ENCODE peak calls at places on chromosomes 11 and 22, in eight cellular contexts. X, I, S, N, L, Z, V and A are unnamed samples.

GRCh38 chr11:72227316-72228228 is 3.0 kb downstream of the INPPL1 start:
- DNase-seq in L (no peak), X (peak; percentile 41), I (no peak), V (peak; percentile 50), N (peak; percentile 23), S (peak; percentile 67), Z (peak; percentile 27), A (peak; percentile 59)

GRCh38 chr11:40882301-40882700 is 577.2 kb downstream of the LRRC4C start:
- DNase-seq in N (no peak), L (no peak), X (no peak), Z (no peak), V (no peak), S (no peak), I (no peak), A (no peak)

GRCh38 chr11:112504056-112504455 is 243.4 kb upstream of the PLET1 start:
- DNase-seq in V (no peak), S (no peak), I (no peak), L (no peak), Z (no peak), X (no peak), N (peak; percentile 41), A (no peak)

GRCh38 chr11:84817998-84818397 is 809.1 kb downstream of the DLG2 start:
- DNase-seq in X (no peak), S (peak; percentile 75), L (no peak), I (no peak), N (peak; percentile 68), V (peak; percentile 17), Z (no peak), A (peak; percentile 53)

GRCh38 chr11:129280027-129280811 is 88.1 kb upstream of the ARHGAP32 start:
- DNase-seq in Z (no peak), X (no peak), V (peak; percentile 32), L (no peak), S (no peak), I (no peak), N (peak; percentile 21), A (peak; percentile 77)

GRCh38 chr11:131136476-131136875 is 220.2 kb upstream of the SNX19 start:
- DNase-seq in L (no peak), I (no peak), N (peak; percentile 25), X (no peak), V (peak; percentile 11), Z (no peak), S (peak; percentile 18), A (peak; percentile 8)

GRCh38 chr22:19122752-19123492 is 710 bp upstream of the DGCR2 start:
- DNase-seq in N (no peak), Z (peak; percentile 49), I (no peak), S (peak; percentile 38), V (peak; percentile 19), L (no peak), X (no peak), A (no peak)

GRCh38 chr11:3115321-3115720 is 49.8 kb downstream of the OSBPL5 start:
- DNase-seq in Z (no peak), X (no peak), V (peak; percentile 62), L (no peak), N (no peak), I (no peak), S (peak; percentile 35), A (peak; percentile 61)

GRCh38 chr11:77418155-77418980 is 55.5 kb downstream of the PAK1 start:
- DNase-seq in I (no peak), L (no peak), V (no peak), N (no peak), X (no peak), S (no peak), Z (no peak), A (no peak)

GRCh38 chr11:93020248-93021088 is 51.0 kb downstream of the MTNR1B start:
- DNase-seq in S (peak; percentile 94), N (peak; percentile 30), Z (no peak), V (peak; percentile 91), I (no peak), L (no peak), X (no peak), A (peak; percentile 93)

GRCh38 chr11:130897262-130898182 is 18.8 kb downstream of the SNX19 start:
- DNase-seq in V (peak; percentile 100), S (peak; percentile 64), I (peak; percentile 86), N (peak; percentile 98), X (peak; percentile 89), L (peak; percentile 85), Z (peak; percentile 50), A (peak; percentile 97)

GRCh38 chr11:61489833-61490585 is 18.5 kb upstream of the LRRC10B start:
- DNase-seq in L (peak; percentile 46), N (peak; percentile 42), Z (no peak), V (peak; percentile 75), I (peak; percentile 70), S (no peak), X (peak; percentile 93), A (peak; percentile 26)

GRCh38 chr11:117498791-117499190 is 171.1 kb downstream of the CEP164 start:
- DNase-seq in V (no peak), Z (no peak), L (no peak), I (no peak), N (no peak), X (no peak), S (no peak), A (no peak)

GRCh38 chr11:62015615-62016014 is 48.2 kb upstream of the FTH1 start:
- DNase-seq in S (no peak), I (no peak), N (no peak), Z (no peak), V (no peak), X (no peak), L (no peak), A (no peak)

GRCh38 chr22:19723165-19723989 is at the start of gene GP1BB:
- DNase-seq in V (no peak), L (peak; percentile 64), S (peak; percentile 18), I (no peak), Z (peak; percentile 68), X (no peak), N (no peak), A (no peak)

GRCh38 chr11:12050470-12050891 is 42.1 kb upstream of the DKK3 start:
- DNase-seq in S (peak; percentile 65), N (peak; percentile 40), V (no peak), X (peak; percentile 87), I (peak; percentile 89), Z (no peak), L (no peak), A (no peak)

GRCh38 chr11:32847511-32847910 is 17.8 kb downstream of the PRRG4 start:
- DNase-seq in I (no peak), S (no peak), N (no peak), V (no peak), Z (no peak), X (no peak), L (no peak), A (no peak)

GRCh38 chr11:64284962-64285884 is at the start of gene GPR137:
- DNase-seq in V (peak; percentile 63), Z (peak; percentile 92), L (peak; percentile 89), X (peak; percentile 91), S (peak; percentile 65), N (peak; percentile 58), I (no peak), A (peak; percentile 54)
- TF ChIP-seq CTCF in V (no peak), Z (no peak), L (no peak), X (no peak), S (no peak), N (no peak), I (no peak), A (no peak)

GRCh38 chr11:123063396-123064267 is 1.7 kb upstream of the HSPA8 start:
- DNase-seq in I (no peak), Z (peak; percentile 50), X (peak; percentile 64), V (peak; percentile 78), N (peak; percentile 68), S (peak; percentile 78), L (peak; percentile 50), A (peak; percentile 72)

GRCh38 chr11:123062892-123063395 is 1.0 kb upstream of the HSPA8 start:
- DNase-seq in S (peak; percentile 62), L (no peak), I (no peak), N (peak; percentile 56), X (no peak), V (no peak), Z (no peak), A (peak; percentile 54)

GRCh38 chr11:123062158-123062891 is 389 bp upstream of the HSPA8 start:
- DNase-seq in N (peak; percentile 100), Z (peak; percentile 99), X (peak; percentile 100), V (peak; percentile 100), S (peak; percentile 100), L (peak; percentile 99), I (peak; percentile 98), A (peak; percentile 99)

GRCh38 chr11:123065634-123066033 is 3.7 kb upstream of the HSPA8 start:
- DNase-seq in S (peak; percentile 88), Z (no peak), I (no peak), L (no peak), V (peak; percentile 96), N (peak; percentile 58), X (no peak), A (peak; percentile 67)

GRCh38 chr11:123064268-123064657 is 2.3 kb upstream of the HSPA8 start:
- DNase-seq in Z (no peak), V (no peak), N (no peak), S (no peak), X (no peak), I (no peak), L (no peak), A (no peak)
- H3K4me3 ChIP-seq in Z (no peak overlapping the region), V (peak overlapping the region; percentile 3), N (no peak overlapping the region), S (peak overlapping the region; percentile 17), X (no peak overlapping the region), I (peak overlapping the region; percentile 99), L (peak overlapping the region; percentile 89), A (no peak overlapping the region)

GRCh38 chr22:48555606-48556005 is 1272.1 kb downstream of the BRD1 start:
- DNase-seq in Z (no peak), V (no peak), X (no peak), L (no peak), I (no peak), S (no peak), N (no peak), A (no peak)

GRCh38 chr22:48553119-48553518 is 1274.6 kb downstream of the BRD1 start:
- DNase-seq in N (no peak), I (no peak), X (no peak), S (no peak), L (no peak), Z (no peak), V (no peak), A (no peak)

GRCh38 chr22:48553694-48554308 is 1273.9 kb downstream of the BRD1 start:
- DNase-seq in S (no peak), N (no peak), V (no peak), L (no peak), I (no peak), Z (no peak), X (no peak), A (no peak)

GRCh38 chr22:48556751-48557150 is 1270.9 kb downstream of the BRD1 start:
- DNase-seq in X (no peak), N (no peak), V (no peak), L (no peak), Z (no peak), S (no peak), I (no peak), A (no peak)

GRCh38 chr22:48554893-48555552 is 1272.7 kb downstream of the BRD1 start:
- DNase-seq in N (no peak), S (no peak), X (no peak), L (no peak), I (no peak), Z (no peak), V (no peak), A (no peak)
- TF ChIP-seq CTCF in N (no peak), S (no peak), X (no peak), L (no peak), I (peak; percentile 18), Z (no peak), V (no peak), A (no peak)

GRCh38 chr11:8289426-8290047 is 25.9 kb upstream of the LMO1 start:
- DNase-seq in I (no peak), N (no peak), S (no peak), L (no peak), X (peak; percentile 24), Z (no peak), V (no peak), A (peak; percentile 16)
- H3K4me3 ChIP-seq in I (no peak overlapping the region), N (no peak overlapping the region), S (no peak overlapping the region), L (no peak overlapping the region), X (no peak overlapping the region), Z (no peak overlapping the region), V (no peak overlapping the region), A (no peak overlapping the region)